ENCODE peak calls at places on chromosomes 12 and 14, in six cellular contexts. W is T-helper 17 cell; L is endodermal cell; U is lower lobe of right lung; T is head of caudate nucleus; N is activated effector memory CD4-positive, alpha-beta T cell treated with Interleukin-2 at 50 U/mL for 16 hours. O is an unnamed sample.

GRCh38 chr12:3205742-3206519 is 128.8 kb downstream of the TSPAN9 start:
- DNase-seq in W (no peak), N (no peak), L (no peak), U (no peak), T (no peak), O (no peak)

GRCh38 chr14:71320734-71321555 is 413.7 kb downstream of the PCNX1 start:
- DNase-seq in U (peak), W (peak), N (peak), T (peak), L (peak), O (peak)

GRCh38 chr12:98725481-98726247 is 80.6 kb downstream of the APAF1 start:
- DNase-seq in L (peak), W (peak), U (no peak), N (no peak), T (peak), O (peak)

GRCh38 chr14:105866841-105867321 is 340.5 kb downstream of the TMEM121 start:
- DNase-seq in L (peak), T (no peak), N (no peak), W (no peak), U (no peak), O (peak)

GRCh38 chr14:24136684-24137528 is 912 bp downstream of the PSME1 start:
- DNase-seq in W (no peak), L (no peak), N (no peak), T (no peak), U (no peak), O (no peak)

GRCh38 chr14:104820669-104821228 is 19.8 kb downstream of the ZBTB42 start:
- DNase-seq in T (peak), W (no peak), L (peak), U (peak), N (no peak), O (peak)

GRCh38 chr12:82781288-82782078 is 94.8 kb downstream of the TMTC2 start:
- DNase-seq in T (peak), N (no peak), W (no peak), U (no peak), L (no peak), O (peak)

GRCh38 chr12:75120202-75120774 is 89.4 kb downstream of the KCNC2 start:
- DNase-seq in L (no peak), W (no peak), T (no peak), N (no peak), U (no peak), O (no peak)

GRCh38 chr14:26867171-26867757 is 269.4 kb upstream of the NOVA1 start:
- DNase-seq in N (no peak), T (peak), U (no peak), L (peak), W (no peak), O (peak)

GRCh38 chr12:58310828-58311273 is 369.5 kb downstream of the ATP23 start:
- DNase-seq in U (no peak), T (no peak), L (no peak), W (no peak), N (no peak), O (no peak)

GRCh38 chr14:102775855-102776760 is 1.1 kb upstream of the TRAF3 start:
- DNase-seq in W (no peak), U (no peak), T (no peak), L (peak), N (no peak), O (no peak)

GRCh38 chr14:93036652-93037341 is 78.9 kb downstream of the ITPK1 start:
- DNase-seq in L (no peak), W (no peak), N (no peak), U (no peak), T (peak), O (peak)

GRCh38 chr12:15208140-15208539 is 13.1 kb downstream of the RERG start:
- DNase-seq in U (no peak), W (no peak), N (no peak), L (no peak), T (no peak), O (no peak)

GRCh38 chr12:52805000-52805399 is 8.9 kb downstream of the KRT4 start:
- DNase-seq in U (no peak), N (no peak), T (no peak), L (peak), W (no peak), O (no peak)

GRCh38 chr14:21525571-21525970 is 575 bp downstream of the SALL2 start:
- DNase-seq in U (no peak), W (no peak), T (peak), L (peak), N (no peak), O (peak)

O was measured in Ammon's horn.